ENCODE peak calls at places on chromosome 10, in ten cellular contexts. One of them, this sample, is unnamed.

GRCh38 chr10:29879862-29880261 is 179.5 kb downstream of the JCAD start:
- DNase-seq in aorta: no peak
- DNase-seq in sigmoid colon: no peak
- DNase-seq in heart right ventricle: no peak
- DNase-seq in gastrocnemius medialis: no peak
- DNase-seq in mesendoderm: no peak
- DNase-seq in stomach: no peak
- DNase-seq in GM06990: no peak
- DNase-seq in small intestine: no peak
- DNase-seq in Panc1: no peak
- DNase-seq in this sample: no peak

GRCh38 chr10:81876253-81876731 is 1.3 kb downstream of the NRG3 start:
- DNase-seq in aorta: no peak
- DNase-seq in sigmoid colon: no peak
- DNase-seq in heart right ventricle: no peak
- DNase-seq in gastrocnemius medialis: no peak
- DNase-seq in mesendoderm: peak; percentile 88
- DNase-seq in stomach: no peak
- DNase-seq in GM06990: no peak
- DNase-seq in small intestine: no peak
- DNase-seq in Panc1: no peak
- DNase-seq in this sample: peak; percentile 74

GRCh38 chr10:88226891-88227290 is 356.2 kb downstream of the RNLS start:
- DNase-seq in aorta: no peak
- DNase-seq in sigmoid colon: no peak
- DNase-seq in heart right ventricle: no peak
- DNase-seq in gastrocnemius medialis: no peak
- DNase-seq in mesendoderm: no peak
- DNase-seq in stomach: no peak
- DNase-seq in GM06990: no peak
- DNase-seq in small intestine: no peak
- DNase-seq in Panc1: no peak
- DNase-seq in this sample: no peak

GRCh38 chr10:110392121-110392859 is 87.6 kb upstream of the SMNDC1 start:
- DNase-seq in aorta: peak; percentile 12
- DNase-seq in sigmoid colon: no peak
- DNase-seq in heart right ventricle: no peak
- DNase-seq in gastrocnemius medialis: no peak
- DNase-seq in mesendoderm: no peak
- DNase-seq in stomach: no peak
- DNase-seq in GM06990: no peak
- DNase-seq in small intestine: no peak
- DNase-seq in Panc1: no peak
- DNase-seq in this sample: no peak

GRCh38 chr10:119401671-119402395 is 140.7 kb downstream of the RGS10 start:
- DNase-seq in aorta: peak; percentile 86
- DNase-seq in sigmoid colon: peak; percentile 92
- DNase-seq in heart right ventricle: peak; percentile 82
- DNase-seq in gastrocnemius medialis: peak; percentile 84
- DNase-seq in mesendoderm: peak; percentile 63
- DNase-seq in stomach: peak; percentile 50
- DNase-seq in GM06990: no peak
- DNase-seq in small intestine: no peak
- DNase-seq in Panc1: peak; percentile 58
- DNase-seq in this sample: no peak

GRCh38 chr10:3652886-3653285 is 132.1 kb downstream of the KLF6 start:
- DNase-seq in aorta: no peak
- DNase-seq in sigmoid colon: no peak
- DNase-seq in heart right ventricle: no peak
- DNase-seq in gastrocnemius medialis: no peak
- DNase-seq in mesendoderm: no peak
- DNase-seq in stomach: no peak
- DNase-seq in GM06990: no peak
- DNase-seq in small intestine: no peak
- DNase-seq in Panc1: no peak
- DNase-seq in this sample: no peak

GRCh38 chr10:87659571-87660483 is at the start of gene PAPSS2:
- DNase-seq in aorta: peak; percentile 89
- DNase-seq in sigmoid colon: peak; percentile 87
- DNase-seq in heart right ventricle: peak; percentile 66
- DNase-seq in gastrocnemius medialis: peak; percentile 21
- DNase-seq in mesendoderm: peak; percentile 83
- DNase-seq in stomach: peak; percentile 53
- DNase-seq in GM06990: peak; percentile 36
- DNase-seq in small intestine: peak; percentile 58
- DNase-seq in Panc1: no peak
- DNase-seq in this sample: peak; percentile 88

GRCh38 chr10:86836044-86836443 is 79.6 kb downstream of the BMPR1A start:
- DNase-seq in aorta: no peak
- DNase-seq in sigmoid colon: no peak
- DNase-seq in heart right ventricle: no peak
- DNase-seq in gastrocnemius medialis: no peak
- DNase-seq in mesendoderm: no peak
- DNase-seq in stomach: no peak
- DNase-seq in GM06990: no peak
- DNase-seq in small intestine: no peak
- DNase-seq in Panc1: no peak
- DNase-seq in this sample: no peak

GRCh38 chr10:43294892-43295291 is 28.0 kb upstream of the RASGEF1A start:
- DNase-seq in aorta: no peak
- DNase-seq in sigmoid colon: no peak
- DNase-seq in heart right ventricle: no peak
- DNase-seq in gastrocnemius medialis: no peak
- DNase-seq in mesendoderm: no peak
- DNase-seq in stomach: no peak
- DNase-seq in GM06990: no peak
- DNase-seq in small intestine: no peak
- DNase-seq in Panc1: no peak
- DNase-seq in this sample: no peak

GRCh38 chr10:43295436-43295835 is 28.6 kb upstream of the RASGEF1A start:
- DNase-seq in aorta: no peak
- DNase-seq in sigmoid colon: no peak
- DNase-seq in heart right ventricle: no peak
- DNase-seq in gastrocnemius medialis: no peak
- DNase-seq in mesendoderm: no peak
- DNase-seq in stomach: no peak
- DNase-seq in GM06990: no peak
- DNase-seq in small intestine: no peak
- DNase-seq in Panc1: no peak
- DNase-seq in this sample: no peak

GRCh38 chr10:43294241-43294658 is 27.4 kb upstream of the RASGEF1A start:
- DNase-seq in aorta: no peak
- DNase-seq in sigmoid colon: no peak
- DNase-seq in heart right ventricle: no peak
- DNase-seq in gastrocnemius medialis: no peak
- DNase-seq in mesendoderm: no peak
- DNase-seq in stomach: no peak
- DNase-seq in GM06990: no peak
- DNase-seq in small intestine: no peak
- DNase-seq in Panc1: no peak
- DNase-seq in this sample: no peak

GRCh38 chr10:43292745-43293676 is 26.1 kb upstream of the RASGEF1A start:
- DNase-seq in aorta: no peak
- DNase-seq in sigmoid colon: peak; percentile 70
- DNase-seq in heart right ventricle: peak; percentile 40
- DNase-seq in gastrocnemius medialis: peak; percentile 43
- DNase-seq in mesendoderm: peak; percentile 57
- DNase-seq in stomach: peak; percentile 61
- DNase-seq in GM06990: no peak
- DNase-seq in small intestine: peak; percentile 70
- DNase-seq in Panc1: peak; percentile 39
- DNase-seq in this sample: peak; percentile 76

GRCh38 chr10:43293677-43294057 is 26.8 kb upstream of the RASGEF1A start:
- DNase-seq in aorta: no peak
- DNase-seq in sigmoid colon: no peak
- DNase-seq in heart right ventricle: no peak
- DNase-seq in gastrocnemius medialis: no peak
- DNase-seq in mesendoderm: no peak
- DNase-seq in stomach: no peak
- DNase-seq in GM06990: no peak
- DNase-seq in small intestine: no peak
- DNase-seq in Panc1: no peak
- DNase-seq in this sample: no peak
- H3K27me3 ChIP-seq in aorta: no peaks in the 10 kb centered on the region
- H3K27me3 ChIP-seq in sigmoid colon: no peaks in the 10 kb centered on the region
- H3K27me3 ChIP-seq in heart right ventricle: no peaks in the 10 kb centered on the region
- H3K27me3 ChIP-seq in gastrocnemius medialis: no peaks in the 10 kb centered on the region
- H3K27me3 ChIP-seq in mesendoderm: no peaks in the 10 kb centered on the region
- H3K27me3 ChIP-seq in stomach: no peaks in the 10 kb centered on the region
- H3K27me3 ChIP-seq in GM06990: no peaks in the 10 kb centered on the region
- H3K27me3 ChIP-seq in small intestine: no peaks in the 10 kb centered on the region
- H3K27me3 ChIP-seq in Panc1: no peaks in the 10 kb centered on the region
- H3K27me3 ChIP-seq in this sample: peaks cover 2% of the 10 kb centered on the region

GRCh38 chr10:130020651-130021372 is 56.7 kb upstream of the EBF3 start:
- DNase-seq in aorta: no peak
- DNase-seq in sigmoid colon: no peak
- DNase-seq in heart right ventricle: peak; percentile 3
- DNase-seq in gastrocnemius medialis: no peak
- DNase-seq in mesendoderm: no peak
- DNase-seq in stomach: no peak
- DNase-seq in GM06990: no peak
- DNase-seq in small intestine: no peak
- DNase-seq in Panc1: no peak
- DNase-seq in this sample: no peak

GRCh38 chr10:130022071-130022470 is 58.0 kb upstream of the EBF3 start:
- DNase-seq in aorta: no peak
- DNase-seq in sigmoid colon: no peak
- DNase-seq in heart right ventricle: peak; percentile 2
- DNase-seq in gastrocnemius medialis: no peak
- DNase-seq in mesendoderm: no peak
- DNase-seq in stomach: no peak
- DNase-seq in GM06990: no peak
- DNase-seq in small intestine: no peak
- DNase-seq in Panc1: no peak
- DNase-seq in this sample: no peak

GRCh38 chr10:130022501-130023299 is 58.6 kb upstream of the EBF3 start:
- DNase-seq in aorta: no peak
- DNase-seq in sigmoid colon: no peak
- DNase-seq in heart right ventricle: no peak
- DNase-seq in gastrocnemius medialis: no peak
- DNase-seq in mesendoderm: no peak
- DNase-seq in stomach: no peak
- DNase-seq in GM06990: no peak
- DNase-seq in small intestine: no peak
- DNase-seq in Panc1: no peak
- DNase-seq in this sample: peak; percentile 47

GRCh38 chr10:130023454-130024230 is 59.6 kb upstream of the EBF3 start:
- DNase-seq in aorta: no peak
- DNase-seq in sigmoid colon: no peak
- DNase-seq in heart right ventricle: no peak
- DNase-seq in gastrocnemius medialis: no peak
- DNase-seq in mesendoderm: no peak
- DNase-seq in stomach: no peak
- DNase-seq in GM06990: no peak
- DNase-seq in small intestine: no peak
- DNase-seq in Panc1: no peak
- DNase-seq in this sample: peak; percentile 47

GRCh38 chr10:130021373-130021950 is 57.4 kb upstream of the EBF3 start:
- DNase-seq in aorta: no peak
- DNase-seq in sigmoid colon: no peak
- DNase-seq in heart right ventricle: peak; percentile 13
- DNase-seq in gastrocnemius medialis: no peak
- DNase-seq in mesendoderm: no peak
- DNase-seq in stomach: no peak
- DNase-seq in GM06990: no peak
- DNase-seq in small intestine: no peak
- DNase-seq in Panc1: no peak
- DNase-seq in this sample: no peak
- H3K4me3 ChIP-seq in aorta: no peak overlapping the region
- H3K4me3 ChIP-seq in sigmoid colon: no peak overlapping the region
- H3K4me3 ChIP-seq in heart right ventricle: no peak overlapping the region
- H3K4me3 ChIP-seq in gastrocnemius medialis: no peak overlapping the region
- H3K4me3 ChIP-seq in mesendoderm: no peak overlapping the region
- H3K4me3 ChIP-seq in stomach: no peak overlapping the region
- H3K4me3 ChIP-seq in GM06990: no peak overlapping the region
- H3K4me3 ChIP-seq in small intestine: no peak overlapping the region
- H3K4me3 ChIP-seq in Panc1: no peak overlapping the region
- H3K4me3 ChIP-seq in this sample: no peak overlapping the region

GRCh38 chr10:74135452-74135851 is 15.2 kb downstream of the AP3M1 start:
- DNase-seq in aorta: no peak
- DNase-seq in sigmoid colon: no peak
- DNase-seq in heart right ventricle: no peak
- DNase-seq in gastrocnemius medialis: no peak
- DNase-seq in mesendoderm: no peak
- DNase-seq in stomach: no peak
- DNase-seq in GM06990: no peak
- DNase-seq in small intestine: no peak
- DNase-seq in Panc1: no peak
- DNase-seq in this sample: no peak
- H3K36me3 ChIP-seq in aorta: no peaks in the 10 kb centered on the region
- H3K36me3 ChIP-seq in sigmoid colon: peaks cover 85% of the 10 kb centered on the region
- H3K36me3 ChIP-seq in heart right ventricle: peaks cover 65% of the 10 kb centered on the region
- H3K36me3 ChIP-seq in gastrocnemius medialis: peaks cover 71% of the 10 kb centered on the region
- H3K36me3 ChIP-seq in mesendoderm: peaks cover 3% of the 10 kb centered on the region
- H3K36me3 ChIP-seq in stomach: peaks cover 85% of the 10 kb centered on the region
- H3K36me3 ChIP-seq in GM06990: peaks cover 12% of the 10 kb centered on the region
- H3K36me3 ChIP-seq in small intestine: peaks cover 4% of the 10 kb centered on the region
- H3K36me3 ChIP-seq in Panc1: peaks cover 33% of the 10 kb centered on the region
- H3K36me3 ChIP-seq in this sample: peaks cover 5% of the 10 kb centered on the region

GRCh38 chr10:12235116-12235694 is 39.2 kb downstream of the CDC123 start:
- DNase-seq in aorta: no peak
- DNase-seq in sigmoid colon: no peak
- DNase-seq in heart right ventricle: no peak
- DNase-seq in gastrocnemius medialis: no peak
- DNase-seq in mesendoderm: peak; percentile 45
- DNase-seq in stomach: no peak
- DNase-seq in GM06990: no peak
- DNase-seq in small intestine: no peak
- DNase-seq in Panc1: no peak
- DNase-seq in this sample: no peak

GRCh38 chr10:12237265-12238220 is 41.6 kb downstream of the CDC123 start:
- DNase-seq in aorta: no peak
- DNase-seq in sigmoid colon: no peak
- DNase-seq in heart right ventricle: no peak
- DNase-seq in gastrocnemius medialis: no peak
- DNase-seq in mesendoderm: no peak
- DNase-seq in stomach: no peak
- DNase-seq in GM06990: no peak
- DNase-seq in small intestine: no peak
- DNase-seq in Panc1: no peak
- DNase-seq in this sample: no peak

GRCh38 chr10:12238821-12239220 is 42.8 kb downstream of the CDC123 start:
- DNase-seq in aorta: no peak
- DNase-seq in sigmoid colon: no peak
- DNase-seq in heart right ventricle: no peak
- DNase-seq in gastrocnemius medialis: no peak
- DNase-seq in mesendoderm: no peak
- DNase-seq in stomach: no peak
- DNase-seq in GM06990: no peak
- DNase-seq in small intestine: no peak
- DNase-seq in Panc1: no peak
- DNase-seq in this sample: no peak

DNA sequence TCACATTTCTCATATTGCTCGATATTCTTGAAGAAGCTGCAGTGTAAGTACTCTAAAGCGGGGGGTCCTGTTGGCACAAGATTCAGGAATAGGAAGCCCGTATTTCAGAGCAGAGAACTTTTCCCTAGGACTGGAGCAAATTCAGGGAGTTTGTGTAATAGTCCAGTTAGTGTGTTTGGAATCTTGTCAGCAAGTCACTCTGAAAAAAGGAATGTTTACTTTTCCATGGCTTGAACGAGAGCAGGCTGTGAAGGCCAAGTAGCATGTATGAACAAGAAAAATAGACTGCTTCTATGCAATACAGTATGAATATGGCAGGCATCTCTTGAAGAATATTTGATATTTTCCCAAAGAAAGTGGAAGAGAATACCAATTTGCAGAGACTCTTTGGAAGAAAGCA is 39.8 kb downstream of the CDC123 start:
- DNase-seq in aorta: no peak
- DNase-seq in sigmoid colon: no peak
- DNase-seq in heart right ventricle: no peak
- DNase-seq in gastrocnemius medialis: no peak
- DNase-seq in mesendoderm: no peak
- DNase-seq in stomach: no peak
- DNase-seq in GM06990: no peak
- DNase-seq in small intestine: no peak
- DNase-seq in Panc1: no peak
- DNase-seq in this sample: no peak
- H3K27me3 ChIP-seq in aorta: no peaks in the 10 kb centered on the region
- H3K27me3 ChIP-seq in sigmoid colon: no peaks in the 10 kb centered on the region
- H3K27me3 ChIP-seq in heart right ventricle: no peaks in the 10 kb centered on the region
- H3K27me3 ChIP-seq in gastrocnemius medialis: no peaks in the 10 kb centered on the region
- H3K27me3 ChIP-seq in mesendoderm: no peaks in the 10 kb centered on the region
- H3K27me3 ChIP-seq in stomach: no peaks in the 10 kb centered on the region
- H3K27me3 ChIP-seq in GM06990: no peaks in the 10 kb centered on the region
- H3K27me3 ChIP-seq in small intestine: no peaks in the 10 kb centered on the region
- H3K27me3 ChIP-seq in Panc1: no peaks in the 10 kb centered on the region
- H3K27me3 ChIP-seq in this sample: no peaks in the 10 kb centered on the region

This sample was measured in H7.